ENCODE peak calls at places on chromosomes 6 and 20, in five cellular contexts. J is endothelial cell, O is substantia nigra, T is renal cortical epithelial cell, Q is fibroblast of the aortic adventitia. C is an unnamed sample.

GRCh38 chr6:32685603-32686002 is 19.1 kb upstream of the HLA-DQB1 start:
- DNase-seq in J (no peak), O (no peak), T (peak), Q (no peak), C (no peak)

GRCh38 chr6:116557863-116558262 is 4.3 kb downstream of the CALHM4 start:
- DNase-seq in J (no peak), O (no peak), T (peak), Q (peak), C (no peak)

GRCh38 chr6:6825986-6826901 is 237.7 kb downstream of the LY86 start:
- DNase-seq in J (no peak), O (peak), T (peak), Q (no peak), C (no peak)

GRCh38 chr6:83096791-83097190 is 29.3 kb downstream of the DOP1A start:
- DNase-seq in J (no peak), O (no peak), T (peak), Q (peak), C (no peak)

GRCh38 chr6:132063738-132064137 is 112.6 kb upstream of the CCN2 start:
- DNase-seq in J (no peak), O (no peak), T (peak), Q (peak), C (no peak)

GRCh38 chr6:85078071-85078470 is 313.7 kb upstream of the TBX18 start:
- DNase-seq in J (no peak), O (no peak), T (peak), Q (peak), C (no peak)

GRCh38 chr20:20411841-20412240 is 43.9 kb downstream of the INSM1 start:
- DNase-seq in J (no peak), O (no peak), T (no peak), Q (no peak), C (no peak)

GRCh38 chr6:148743476-148743875 is 3.4 kb upstream of the UST start:
- DNase-seq in J (no peak), O (no peak), T (no peak), Q (no peak), C (no peak)

GRCh38 chr20:29079769-29080690 is 2177.4 kb upstream of the DEFB115 start:
- DNase-seq in J (no peak), O (no peak), T (peak), Q (peak), C (no peak)

GRCh38 chr6:10791673-10792072 is 44.1 kb downstream of the TMEM14B start:
- DNase-seq in J (no peak), O (no peak), T (no peak), Q (no peak), C (no peak)

GRCh38 chr20:44581515-44581914 is 864 bp upstream of the PKIG start:
- DNase-seq in J (no peak), O (no peak), T (no peak), Q (no peak), C (no peak)

GRCh38 chr6:134512946-134513345 is 195.0 kb upstream of the SGK1 start:
- DNase-seq in J (no peak), O (peak), T (no peak), Q (peak), C (peak)

GRCh38 chr6:159059099-159059498 is 14.3 kb upstream of the TAGAP start:
- DNase-seq in J (no peak), O (no peak), T (no peak), Q (no peak), C (no peak)

GRCh38 chr6:94184666-94185464 is 765.5 kb upstream of the EPHA7 start:
- DNase-seq in J (no peak), O (no peak), T (no peak), Q (no peak), C (no peak)

GRCh38 chr6:168133186-168133585 is 54.2 kb upstream of the FRMD1 start:
- DNase-seq in J (no peak), O (peak), T (no peak), Q (peak), C (peak)

GRCh38 chr6:111256646-111257045 is 169.3 kb downstream of the SLC16A10 start:
- DNase-seq in J (no peak), O (no peak), T (peak), Q (peak), C (no peak)

GRCh38 chr20:17806739-17807441 is 107.1 kb downstream of the BANF2 start:
- DNase-seq in J (no peak), O (peak), T (no peak), Q (peak), C (no peak)

GRCh38 chr6:10409766-10410209 is 5.1 kb downstream of the TFAP2A start:
- DNase-seq in J (no peak), O (no peak), T (no peak), Q (no peak), C (no peak)

GRCh38 chr20:54132612-54133433 is 41.0 kb downstream of the CYP24A1 start:
- DNase-seq in J (no peak), O (no peak), T (peak), Q (peak), C (no peak)

GRCh38 chr6:143229402-143229801 is 168.7 kb downstream of the AIG1 start:
- DNase-seq in J (no peak), O (no peak), T (no peak), Q (no peak), C (no peak)

GRCh38 chr20:23344336-23344735 is 6.3 kb upstream of the NXT1 start:
- DNase-seq in J (no peak), O (no peak), T (no peak), Q (no peak), C (no peak)

GRCh38 chr6:18388942-18389341 is 1.8 kb downstream of the RNF144B start:
- DNase-seq in J (no peak), O (no peak), T (peak), Q (peak), C (no peak)

GRCh38 chr20:8271727-8272126 is 139.7 kb downstream of the PLCB1 start:
- DNase-seq in J (no peak), O (no peak), T (no peak), Q (no peak), C (no peak)

GRCh38 chr6:14754636-14755513 is 491.0 kb upstream of the JARID2 start:
- DNase-seq in J (no peak), O (no peak), T (no peak), Q (no peak), C (no peak)